ENCODE peak calls at places on chromosome 22, in eight cellular contexts. One of them, this sample, is unnamed.

GRCh38 chr22:38518620-38519019 is 12.5 kb upstream of the DDX17 start:
- DNase-seq in pancreas: no peak
- DNase-seq in SK-N-SH: no peak
- DNase-seq in left ventricle myocardium inferior: no peak
- DNase-seq in RWPE1: no peak
- DNase-seq in cardiac muscle cell: no peak
- DNase-seq in CD4-positive, alpha-beta T cell: no peak
- DNase-seq in OCI-LY7: no peak
- DNase-seq in this sample: no peak

GRCh38 chr22:23256986-23257888 is 76.9 kb downstream of the BCR start:
- DNase-seq in left ventricle myocardium inferior: peak
- DNase-seq in SK-N-SH: no peak
- DNase-seq in CD4-positive, alpha-beta T cell: no peak
- DNase-seq in OCI-LY7: no peak
- DNase-seq in cardiac muscle cell: peak
- DNase-seq in pancreas: no peak
- DNase-seq in RWPE1: peak
- DNase-seq in this sample: no peak

GRCh38 chr22:50505776-50506610 is 1.5 kb downstream of the LMF2 start:
- DNase-seq in OCI-LY7: no peak
- DNase-seq in RWPE1: no peak
- DNase-seq in cardiac muscle cell: no peak
- DNase-seq in left ventricle myocardium inferior: no peak
- DNase-seq in pancreas: peak
- DNase-seq in CD4-positive, alpha-beta T cell: no peak
- DNase-seq in SK-N-SH: no peak
- DNase-seq in this sample: no peak

GRCh38 chr22:21965762-21966288 is 13.2 kb upstream of the PPM1F start:
- DNase-seq in pancreas: no peak
- DNase-seq in left ventricle myocardium inferior: no peak
- DNase-seq in SK-N-SH: no peak
- DNase-seq in RWPE1: no peak
- DNase-seq in cardiac muscle cell: no peak
- DNase-seq in CD4-positive, alpha-beta T cell: no peak
- DNase-seq in OCI-LY7: no peak
- DNase-seq in this sample: no peak

GRCh38 chr22:17264321-17265052 is 45.3 kb upstream of the ADA2 start:
- DNase-seq in SK-N-SH: peak
- DNase-seq in RWPE1: no peak
- DNase-seq in left ventricle myocardium inferior: peak
- DNase-seq in OCI-LY7: no peak
- DNase-seq in pancreas: no peak
- DNase-seq in CD4-positive, alpha-beta T cell: no peak
- DNase-seq in cardiac muscle cell: peak
- DNase-seq in this sample: no peak

GRCh38 chr22:38125731-38126344 is 15.4 kb upstream of the BAIAP2L2 start:
- DNase-seq in OCI-LY7: no peak
- DNase-seq in left ventricle myocardium inferior: no peak
- DNase-seq in CD4-positive, alpha-beta T cell: no peak
- DNase-seq in RWPE1: no peak
- DNase-seq in pancreas: no peak
- DNase-seq in SK-N-SH: no peak
- DNase-seq in cardiac muscle cell: no peak
- DNase-seq in this sample: no peak

GRCh38 chr22:49391436-49391835 is 436.2 kb downstream of the BRD1 start:
- DNase-seq in pancreas: no peak
- DNase-seq in RWPE1: no peak
- DNase-seq in cardiac muscle cell: no peak
- DNase-seq in OCI-LY7: no peak
- DNase-seq in left ventricle myocardium inferior: no peak
- DNase-seq in SK-N-SH: no peak
- DNase-seq in CD4-positive, alpha-beta T cell: no peak
- DNase-seq in this sample: no peak

GRCh38 chr22:38291201-38291777 is 18.5 kb upstream of the TMEM184B start:
- DNase-seq in cardiac muscle cell: no peak
- DNase-seq in CD4-positive, alpha-beta T cell: no peak
- DNase-seq in OCI-LY7: no peak
- DNase-seq in RWPE1: no peak
- DNase-seq in pancreas: no peak
- DNase-seq in left ventricle myocardium inferior: no peak
- DNase-seq in SK-N-SH: no peak
- DNase-seq in this sample: no peak

GRCh38 chr22:40679249-40679963 is at the start of gene MCHR1:
- DNase-seq in RWPE1: no peak
- DNase-seq in OCI-LY7: no peak
- DNase-seq in left ventricle myocardium inferior: no peak
- DNase-seq in cardiac muscle cell: no peak
- DNase-seq in pancreas: no peak
- DNase-seq in CD4-positive, alpha-beta T cell: no peak
- DNase-seq in SK-N-SH: peak
- DNase-seq in this sample: no peak

GRCh38 chr22:42992886-42993479 is 22.0 kb downstream of the PACSIN2 start:
- DNase-seq in SK-N-SH: no peak
- DNase-seq in pancreas: no peak
- DNase-seq in OCI-LY7: no peak
- DNase-seq in CD4-positive, alpha-beta T cell: no peak
- DNase-seq in RWPE1: no peak
- DNase-seq in cardiac muscle cell: no peak
- DNase-seq in left ventricle myocardium inferior: no peak
- DNase-seq in this sample: no peak

GRCh38 chr22:42991010-42991651 is 23.8 kb downstream of the PACSIN2 start:
- DNase-seq in RWPE1: no peak
- DNase-seq in CD4-positive, alpha-beta T cell: no peak
- DNase-seq in left ventricle myocardium inferior: no peak
- DNase-seq in cardiac muscle cell: no peak
- DNase-seq in OCI-LY7: no peak
- DNase-seq in pancreas: peak
- DNase-seq in SK-N-SH: no peak
- DNase-seq in this sample: no peak

GRCh38 chr22:42992092-42992491 is 22.9 kb downstream of the PACSIN2 start:
- DNase-seq in RWPE1: no peak
- DNase-seq in CD4-positive, alpha-beta T cell: no peak
- DNase-seq in OCI-LY7: no peak
- DNase-seq in cardiac muscle cell: no peak
- DNase-seq in SK-N-SH: no peak
- DNase-seq in left ventricle myocardium inferior: no peak
- DNase-seq in pancreas: no peak
- DNase-seq in this sample: no peak

GRCh38 chr22:42993651-42994275 is 21.2 kb downstream of the PACSIN2 start:
- DNase-seq in RWPE1: no peak
- DNase-seq in left ventricle myocardium inferior: no peak
- DNase-seq in CD4-positive, alpha-beta T cell: no peak
- DNase-seq in OCI-LY7: no peak
- DNase-seq in SK-N-SH: no peak
- DNase-seq in pancreas: no peak
- DNase-seq in cardiac muscle cell: no peak
- DNase-seq in this sample: no peak

DNA sequence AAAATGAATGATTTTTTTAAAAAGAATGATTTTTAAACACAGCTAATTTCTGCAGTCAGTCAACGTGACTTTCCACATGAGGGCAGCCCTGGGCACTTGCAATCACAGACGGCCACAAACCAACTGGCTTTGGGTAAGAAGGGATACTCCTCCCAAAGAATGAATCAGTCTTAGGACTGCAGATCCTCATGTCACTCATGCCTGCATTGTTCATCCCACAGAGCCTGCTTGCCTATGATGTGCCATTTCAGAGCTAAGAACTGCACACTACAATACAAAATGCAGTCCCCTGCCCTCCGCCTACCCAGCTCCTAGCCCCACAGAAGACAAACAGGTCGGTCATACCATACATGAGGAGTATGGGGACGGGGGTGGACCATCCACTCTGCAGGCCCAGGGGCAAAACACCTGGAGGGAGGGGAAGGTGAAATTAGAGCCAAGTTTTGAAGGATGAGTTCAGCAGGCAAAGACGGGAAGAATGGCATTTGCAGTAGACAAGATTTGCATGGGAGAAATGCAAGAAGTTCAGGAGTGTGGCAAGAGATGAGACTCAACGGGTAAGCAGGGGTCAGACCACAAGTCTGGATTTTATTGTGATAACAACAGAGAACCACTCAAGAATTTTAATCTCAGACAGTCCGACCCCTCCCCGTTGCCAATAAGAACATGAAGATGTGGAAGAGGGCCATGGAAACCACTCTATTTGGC is 24.7 kb downstream of the PACSIN2 start:
- DNase-seq in pancreas: no peak
- DNase-seq in SK-N-SH: no peak
- DNase-seq in RWPE1: peak
- DNase-seq in cardiac muscle cell: no peak
- DNase-seq in CD4-positive, alpha-beta T cell: no peak
- DNase-seq in OCI-LY7: no peak
- DNase-seq in left ventricle myocardium inferior: no peak
- DNase-seq in this sample: no peak
- TF ChIP-seq CTCF in pancreas: no peak
- TF ChIP-seq CTCF in SK-N-SH: peak
- TF ChIP-seq CTCF in RWPE1: peak
- TF ChIP-seq CTCF in cardiac muscle cell: peak
- TF ChIP-seq CTCF in CD4-positive, alpha-beta T cell: no peak
- TF ChIP-seq CTCF in OCI-LY7: no peak
- TF ChIP-seq CTCF in left ventricle myocardium inferior: peak
- TF ChIP-seq CTCF in this sample: peak

DNA sequence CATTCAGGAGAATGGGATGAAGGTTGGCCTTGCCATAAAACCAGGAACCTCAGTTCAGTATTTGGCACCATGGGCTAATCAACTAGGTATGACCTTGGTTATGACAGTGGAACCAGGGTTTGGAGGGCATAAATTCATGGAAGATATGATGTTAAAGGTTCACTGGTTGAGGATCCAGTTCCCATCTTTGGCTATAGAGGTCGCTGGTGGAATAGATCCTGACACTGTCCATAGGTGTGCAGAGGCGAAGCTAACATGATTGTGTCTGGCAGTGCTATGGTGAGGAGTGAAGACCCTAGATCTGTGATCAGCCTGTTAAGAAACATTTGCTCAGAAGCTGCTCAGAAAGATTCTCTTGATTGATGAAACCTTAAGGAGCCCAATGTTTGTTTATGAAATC is 5.7 kb downstream of the NF2 start:
- DNase-seq in CD4-positive, alpha-beta T cell: no peak
- DNase-seq in SK-N-SH: no peak
- DNase-seq in OCI-LY7: no peak
- DNase-seq in pancreas: no peak
- DNase-seq in RWPE1: no peak
- DNase-seq in cardiac muscle cell: peak
- DNase-seq in left ventricle myocardium inferior: no peak
- DNase-seq in this sample: no peak
- TF ChIP-seq CTCF in CD4-positive, alpha-beta T cell: no peak
- TF ChIP-seq CTCF in SK-N-SH: no peak
- TF ChIP-seq CTCF in OCI-LY7: peak
- TF ChIP-seq CTCF in pancreas: no peak
- TF ChIP-seq CTCF in RWPE1: no peak
- TF ChIP-seq CTCF in cardiac muscle cell: peak
- TF ChIP-seq CTCF in left ventricle myocardium inferior: peak
- TF ChIP-seq CTCF in this sample: peak

GRCh38 chr22:45103756-45104155 is 60.0 kb upstream of the NUP50 start:
- DNase-seq in pancreas: no peak
- DNase-seq in SK-N-SH: no peak
- DNase-seq in OCI-LY7: no peak
- DNase-seq in CD4-positive, alpha-beta T cell: no peak
- DNase-seq in RWPE1: no peak
- DNase-seq in cardiac muscle cell: no peak
- DNase-seq in left ventricle myocardium inferior: no peak
- DNase-seq in this sample: no peak
- TF ChIP-seq CTCF in pancreas: no peak
- TF ChIP-seq CTCF in SK-N-SH: no peak
- TF ChIP-seq CTCF in OCI-LY7: no peak
- TF ChIP-seq CTCF in CD4-positive, alpha-beta T cell: no peak
- TF ChIP-seq CTCF in RWPE1: no peak
- TF ChIP-seq CTCF in cardiac muscle cell: peak
- TF ChIP-seq CTCF in left ventricle myocardium inferior: no peak
- TF ChIP-seq CTCF in this sample: no peak

GRCh38 chr22:42820075-42820763 is 36.9 kb downstream of the ARFGAP3 start:
- DNase-seq in left ventricle myocardium inferior: no peak
- DNase-seq in RWPE1: peak
- DNase-seq in cardiac muscle cell: peak
- DNase-seq in OCI-LY7: peak
- DNase-seq in pancreas: no peak
- DNase-seq in SK-N-SH: no peak
- DNase-seq in CD4-positive, alpha-beta T cell: no peak
- DNase-seq in this sample: no peak
- TF ChIP-seq CTCF in left ventricle myocardium inferior: peak
- TF ChIP-seq CTCF in RWPE1: no peak
- TF ChIP-seq CTCF in cardiac muscle cell: peak
- TF ChIP-seq CTCF in OCI-LY7: peak
- TF ChIP-seq CTCF in pancreas: no peak
- TF ChIP-seq CTCF in SK-N-SH: peak
- TF ChIP-seq CTCF in CD4-positive, alpha-beta T cell: peak
- TF ChIP-seq CTCF in this sample: peak

This sample was measured in GM13977.